ENCODE peak calls at places on chromosomes 7 and 10, in four cellular contexts. C, R, J and V are unnamed samples.

GRCh38 chr7:37284805-37285211 is 163.9 kb downstream of the ELMO1 start:
- DNase-seq in R (peak), C (peak), J (peak), V (peak)

GRCh38 chr10:109956454-109957091 is 33.3 kb upstream of the XPNPEP1 start:
- DNase-seq in R (peak), C (peak), J (peak), V (no peak)

GRCh38 chr7:22319424-22320403 is 37.2 kb downstream of the RAPGEF5 start:
- DNase-seq in R (no peak), C (no peak), J (no peak), V (no peak)

GRCh38 chr10:122344741-122345258 is 29.7 kb upstream of the PLEKHA1 start:
- DNase-seq in R (peak), C (no peak), J (peak), V (no peak)

GRCh38 chr7:23020742-23021401 is 6.9 kb upstream of the HYCC1 start:
- DNase-seq in R (no peak), J (no peak), C (no peak), V (no peak)

GRCh38 chr7:30082686-30083085 is 52.1 kb upstream of the MTURN start:
- DNase-seq in C (no peak), R (no peak), J (no peak), V (no peak)

GRCh38 chr7:127794551-127794950 is 142.6 kb downstream of the SND1 start:
- DNase-seq in C (no peak), J (no peak), R (no peak), V (no peak)

GRCh38 chr7:85065888-85066485 is 120.9 kb downstream of the SEMA3D start:
- DNase-seq in C (no peak), R (peak), J (no peak), V (no peak)

GRCh38 chr10:34523017-34523767 is 291.9 kb downstream of the PARD3 start:
- DNase-seq in R (no peak), J (no peak), C (no peak), V (no peak)

GRCh38 chr10:84543077-84543476 is 214.7 kb downstream of the CCSER2 start:
- DNase-seq in J (no peak), C (no peak), R (no peak), V (no peak)

GRCh38 chr10:79046991-79047874 is 21.5 kb upstream of the ZMIZ1 start:
- DNase-seq in C (peak), J (no peak), R (no peak), V (no peak)

GRCh38 chr10:44386546-44387052 is 1.7 kb upstream of the CXCL12 start:
- DNase-seq in R (peak), J (peak), C (no peak), V (peak)

GRCh38 chr7:47153571-47153970 is 428.3 kb downstream of the TNS3 start:
- DNase-seq in R (peak), C (no peak), J (no peak), V (no peak)

GRCh38 chr10:7069706-7070105 is 341.1 kb downstream of the SFMBT2 start:
- DNase-seq in J (no peak), R (no peak), C (no peak), V (no peak)

GRCh38 chr7:50327443-50327842 is 22.9 kb downstream of the IKZF1 start:
- DNase-seq in R (no peak), J (no peak), C (no peak), V (no peak)

GRCh38 chr10:58775960-58776574 is 263.4 kb downstream of the BICC1 start:
- DNase-seq in J (peak), R (peak), C (no peak), V (no peak)